ENCODE peak calls at places on chromosome 15, in four cellular contexts. O is A549, R is left ventricle myocardium superior, D is endodermal cell. B is an unnamed sample.

GRCh38 chr15:99511529-99511864 is 54.3 kb upstream of the MEF2A start:
- DNase-seq in O (no peak), R (no peak), D (no peak), B (no peak)

GRCh38 chr15:70698991-70699390 is 64.4 kb downstream of the UACA start:
- DNase-seq in O (no peak), R (no peak), D (no peak), B (no peak)

GRCh38 chr15:29063646-29064045 is 177.9 kb downstream of the APBA2 start:
- DNase-seq in O (no peak), R (no peak), D (peak), B (no peak)

GRCh38 chr15:68431792-68432401 is at the start of gene ITGA11:
- DNase-seq in O (peak), R (peak), D (peak), B (peak)

GRCh38 chr15:36591534-36592411 is 12.3 kb downstream of the CDIN1 start:
- DNase-seq in O (peak), R (peak), D (no peak), B (no peak)

GRCh38 chr15:33195283-33195682 is 769 bp upstream of the FMN1 start:
- DNase-seq in O (no peak), R (no peak), D (no peak), B (no peak)

GRCh38 chr15:80183291-80183690 is 30.5 kb downstream of the FAH start:
- DNase-seq in O (no peak), R (no peak), D (no peak), B (no peak)

GRCh38 chr15:85380860-85381535 is 595 bp downstream of the AKAP13 start:
- DNase-seq in O (no peak), R (peak), D (no peak), B (peak)

GRCh38 chr15:101613130-101614000 is 38.8 kb downstream of the TM2D3 start:
- DNase-seq in O (no peak), R (peak), D (no peak), B (peak)

GRCh38 chr15:93719941-93720351 is 511.4 kb upstream of the MCTP2 start:
- DNase-seq in O (no peak), R (no peak), D (no peak), B (no peak)

GRCh38 chr15:99438222-99438592 is 127.6 kb upstream of the MEF2A start:
- DNase-seq in O (no peak), R (no peak), D (peak), B (peak)

GRCh38 chr15:65578904-65579728 is 31.8 kb downstream of the INTS14 start:
- DNase-seq in O (no peak), R (no peak), D (peak), B (no peak)

GRCh38 chr15:84552896-84553295 is 47.9 kb upstream of the ZSCAN2 start:
- DNase-seq in O (no peak), R (no peak), D (no peak), B (no peak)

GRCh38 chr15:28456476-28457395 is 76.0 kb downstream of the GOLGA8G start:
- DNase-seq in O (no peak), R (peak), D (peak), B (peak)

GRCh38 chr15:20657084-20657483 is 115.5 kb upstream of the GOLGA6L6 start:
- DNase-seq in O (no peak), R (no peak), D (no peak), B (no peak)

GRCh38 chr15:39180494-39180930 is 400.4 kb upstream of the THBS1 start:
- DNase-seq in O (no peak), R (no peak), D (no peak), B (no peak)

GRCh38 chr15:100330221-100330620 is 11.6 kb downstream of the ADAMTS17 start:
- DNase-seq in O (no peak), R (no peak), D (peak), B (no peak)

GRCh38 chr15:56886878-56887781 is 31.3 kb upstream of the TCF12 start:
- DNase-seq in O (peak), R (peak), D (peak), B (peak)

GRCh38 chr15:26073430-26074333 is 210.6 kb upstream of the ATP10A start:
- DNase-seq in O (no peak), R (no peak), D (no peak), B (no peak)

GRCh38 chr15:51755790-51756189 is 4.4 kb downstream of the TMOD2 start:
- DNase-seq in O (no peak), R (no peak), D (no peak), B (no peak)

GRCh38 chr15:66921319-66921718 is 144.1 kb upstream of the SMAD3 start:
- DNase-seq in O (no peak), R (no peak), D (no peak), B (no peak)

GRCh38 chr15:51623386-51623938 is 891 bp upstream of the DMXL2 start:
- DNase-seq in O (peak), R (no peak), D (no peak), B (no peak)

GRCh38 chr15:93124126-93124525 is 35.1 kb upstream of the RGMA start:
- DNase-seq in O (no peak), R (no peak), D (no peak), B (no peak)

GRCh38 chr15:60137711-60138396 is 133.7 kb downstream of the FOXB1 start:
- DNase-seq in O (no peak), R (no peak), D (peak), B (no peak)

GRCh38 chr15:100703032-100703578 is 100.7 kb downstream of the ASB7 start:
- DNase-seq in O (peak), R (no peak), D (peak), B (peak)

GRCh38 chr15:90681480-90681879 is 35.7 kb upstream of the BLM start:
- DNase-seq in O (no peak), R (no peak), D (no peak), B (no peak)

GRCh38 chr15:23416349-23417276 is 30.4 kb downstream of the GOLGA6L2 start:
- DNase-seq in O (no peak), R (no peak), D (peak), B (peak)

GRCh38 chr15:26974120-26974780 is 3.3 kb downstream of the GABRG3 start:
- DNase-seq in O (peak), R (no peak), D (peak), B (no peak)

GRCh38 chr15:78201281-78202190 is 32.8 kb downstream of the ACSBG1 start:
- DNase-seq in O (no peak), R (no peak), D (no peak), B (no peak)

GRCh38 chr15:78909160-78909695 is 35.6 kb downstream of the CTSH start:
- DNase-seq in O (no peak), R (no peak), D (no peak), B (no peak)

GRCh38 chr15:77749236-77749997 is 116.7 kb upstream of the LINGO1 start:
- DNase-seq in O (no peak), R (no peak), D (peak), B (no peak)

B was measured in kidney.